ENCODE peak calls at places on chromosome 5, in seven cellular contexts. A, M, E, D, O, C and K are unnamed samples.
A peak's percentile ranks its signal among the peaks of the same experiment; 100 is the strongest.

GRCh38 chr5:142186821-142187594 is 78.4 kb downstream of the NDFIP1 start:
- ATAC-seq in D (peak; percentile 33), C (peak; percentile 93), A (no peak), E (peak; percentile 84), M (no peak), O (no peak), K (peak; percentile 11)

GRCh38 chr5:96851312-96852062 is 24.8 kb upstream of the ERAP2 start:
- ATAC-seq in C (no peak), O (no peak), M (no peak), E (no peak), A (no peak), D (no peak), K (no peak)

GRCh38 chr5:132321109-132321721 is 27.0 kb downstream of the SLC22A4 start:
- ATAC-seq in O (peak; percentile 21), D (no peak), E (no peak), M (no peak), C (no peak), A (no peak), K (no peak)

GRCh38 chr5:23996525-23996924 is 489.1 kb downstream of the PRDM9 start:
- ATAC-seq in C (no peak), E (no peak), A (no peak), M (no peak), D (no peak), O (no peak), K (no peak)

GRCh38 chr5:171600736-171601265 is 181.4 kb downstream of the FGF18 start:
- ATAC-seq in D (peak; percentile 52), E (peak; percentile 15), A (no peak), O (no peak), C (no peak), M (no peak), K (no peak)

GRCh38 chr5:154850255-154851062 is at the start of gene FAXDC2:
- ATAC-seq in O (peak; percentile 98), E (peak; percentile 72), C (no peak), D (peak; percentile 96), A (no peak), M (peak; percentile 95), K (peak; percentile 98)

GRCh38 chr5:62538017-62538942 is 40.3 kb upstream of the LRRC70 start:
- ATAC-seq in C (no peak), E (peak; percentile 87), A (peak; percentile 93), M (no peak), O (no peak), D (peak; percentile 55), K (no peak)

GRCh38 chr5:38776494-38776893 is 69.3 kb upstream of the OSMR start:
- ATAC-seq in D (peak; percentile 38), M (no peak), O (peak; percentile 30), A (no peak), C (no peak), E (no peak), K (peak; percentile 37)

GRCh38 chr5:37490931-37491330 is 111.8 kb downstream of the WDR70 start:
- ATAC-seq in A (no peak), D (no peak), M (no peak), E (no peak), O (no peak), C (no peak), K (no peak)

GRCh38 chr5:54275361-54275760 is 35.0 kb downstream of the ARL15 start:
- ATAC-seq in C (no peak), E (no peak), A (no peak), D (no peak), M (no peak), O (no peak), K (no peak)

GRCh38 chr5:64869419-64869818 is 100.7 kb downstream of the CWC27 start:
- ATAC-seq in A (no peak), E (no peak), O (peak; percentile 71), C (no peak), D (no peak), M (no peak), K (no peak)

GRCh38 chr5:69238760-69239251 is 4.1 kb downstream of the CDK7 start:
- ATAC-seq in C (no peak), E (no peak), A (no peak), O (no peak), M (no peak), D (no peak), K (no peak)

GRCh38 chr5:72394688-72395087 is 74.5 kb downstream of the PTCD2 start:
- ATAC-seq in D (no peak), O (peak; percentile 58), M (no peak), E (no peak), A (no peak), C (no peak), K (no peak)

GRCh38 chr5:7242118-7242517 is 153.8 kb upstream of the ADCY2 start:
- ATAC-seq in O (no peak), E (no peak), M (no peak), C (no peak), A (no peak), D (no peak), K (no peak)

GRCh38 chr5:31844615-31845345 is 205.8 kb downstream of the PDZD2 start:
- ATAC-seq in C (no peak), D (no peak), A (no peak), E (no peak), O (peak; percentile 67), M (no peak), K (no peak)

GRCh38 chr5:68279960-68280359 is 64.4 kb downstream of the PIK3R1 start:
- ATAC-seq in A (peak; percentile 91), C (peak; percentile 80), D (peak; percentile 53), O (no peak), E (peak; percentile 65), M (no peak), K (no peak)

GRCh38 chr5:10581424-10581748 is 17.5 kb downstream of the ANKRD33B start:
- ATAC-seq in A (no peak), M (no peak), E (no peak), O (no peak), D (no peak), C (no peak), K (no peak)

GRCh38 chr5:178536541-178537466 is 53.4 kb downstream of the COL23A1 start:
- ATAC-seq in M (no peak), E (no peak), O (no peak), C (no peak), D (no peak), A (no peak), K (no peak)

GRCh38 chr5:74502479-74502950 is 138.0 kb downstream of the ENC1 start:
- ATAC-seq in E (no peak), M (peak; percentile 26), D (no peak), C (no peak), A (no peak), O (no peak), K (no peak)

GRCh38 chr5:75677607-75678006 is 39.6 kb downstream of the POC5 start:
- ATAC-seq in M (no peak), A (no peak), O (no peak), E (no peak), D (no peak), C (no peak), K (no peak)

GRCh38 chr5:91269198-91269597 is 113.9 kb downstream of the ARRDC3 start:
- ATAC-seq in O (no peak), D (no peak), A (peak; percentile 61), E (no peak), M (no peak), C (peak; percentile 54), K (no peak)

GRCh38 chr5:73451218-73452130 is 2.9 kb upstream of the FOXD1 start:
- ATAC-seq in A (peak; percentile 42), D (peak; percentile 85), O (peak; percentile 65), C (peak; percentile 49), M (peak; percentile 58), E (peak; percentile 79), K (peak; percentile 34)

GRCh38 chr5:16554110-16554509 is 62.7 kb downstream of the RETREG1 start:
- ATAC-seq in C (no peak), O (no peak), M (peak; percentile 30), D (no peak), E (peak; percentile 76), A (no peak), K (no peak)

GRCh38 chr5:67960939-67961338 is 254.6 kb upstream of the PIK3R1 start:
- ATAC-seq in M (no peak), E (no peak), D (no peak), A (no peak), C (no peak), O (no peak), K (no peak)

GRCh38 chr5:151772029-151772867 is 494 bp downstream of the G3BP1 start:
- ATAC-seq in M (peak; percentile 10), E (peak; percentile 42), O (no peak), D (no peak), A (no peak), C (no peak), K (peak; percentile 13)

GRCh38 chr5:132012385-132013005 is 1.0 kb upstream of the ACSL6 start:
- ATAC-seq in O (peak; percentile 52), E (no peak), C (no peak), D (peak; percentile 41), M (no peak), A (no peak), K (no peak)

GRCh38 chr5:54291498-54291897 is 18.9 kb downstream of the ARL15 start:
- ATAC-seq in M (no peak), A (no peak), O (no peak), D (no peak), E (no peak), C (no peak), K (no peak)

GRCh38 chr5:74963407-74963806 is 89.0 kb downstream of the GCNT4 start:
- ATAC-seq in M (no peak), E (no peak), C (no peak), A (no peak), D (no peak), O (no peak), K (no peak)

GRCh38 chr5:38782185-38782584 is 63.6 kb upstream of the OSMR start:
- ATAC-seq in M (no peak), E (no peak), O (no peak), A (no peak), D (no peak), C (no peak), K (no peak)

GRCh38 chr5:139686919-139687421 is 38.8 kb downstream of the CXXC5 start:
- ATAC-seq in C (no peak), O (peak; percentile 1), M (peak; percentile 11), D (peak; percentile 56), E (peak; percentile 50), A (no peak), K (no peak)

GRCh38 chr5:16809816-16810502 is 126.1 kb downstream of the MYO10 start:
- ATAC-seq in C (no peak), O (peak; percentile 75), E (peak; percentile 63), M (peak; percentile 16), A (no peak), D (peak; percentile 58), K (peak; percentile 31)

GRCh38 chr5:33891731-33892418 is at the start of gene ADAMTS12:
- ATAC-seq in D (peak; percentile 62), O (peak; percentile 89), M (peak; percentile 41), E (peak; percentile 28), A (no peak), C (no peak), K (peak; percentile 73)

GRCh38 chr5:100838048-100838473 is 65.0 kb downstream of the ST8SIA4 start:
- ATAC-seq in O (no peak), M (no peak), C (peak; percentile 61), E (no peak), A (peak; percentile 56), D (no peak), K (no peak)